ENCODE peak calls at places on chromosomes 7 and 10, in four cellular contexts. E is K562, F is GM12878, Q is HepG2. X is an unnamed sample.

GRCh38 chr10:122306282-122306681 is 35.2 kb downstream of the BTBD16 start:
- DNase-seq in E (no peak), F (no peak), Q (no peak), X (no peak)

GRCh38 chr7:47535033-47535703 is 46.7 kb downstream of the TNS3 start:
- DNase-seq in E (no peak), F (no peak), Q (peak), X (no peak)

GRCh38 chr7:867406-868188 is 8.8 kb upstream of the GET4 start:
- DNase-seq in E (no peak), F (no peak), Q (no peak), X (no peak)

GRCh38 chr7:100189061-100189460 is 11.3 kb downstream of the STAG3 start:
- DNase-seq in E (peak), F (no peak), Q (no peak), X (no peak)

GRCh38 chr10:2978111-2978510 is 89.2 kb upstream of the PFKP start:
- DNase-seq in E (peak), F (peak), Q (peak), X (peak)

GRCh38 chr10:33111652-33112051 is 153.6 kb upstream of the ITGB1 start:
- DNase-seq in E (no peak), F (no peak), Q (no peak), X (no peak)

GRCh38 chr7:148286150-148286549 is 304.4 kb upstream of the C7orf33 start:
- DNase-seq in E (peak), F (no peak), Q (peak), X (peak)

GRCh38 chr7:151185762-151186639 is 1.0 kb downstream of the ASB10 start:
- DNase-seq in E (no peak), F (no peak), Q (no peak), X (no peak)

GRCh38 chr10:56763090-56763489 is 402.0 kb upstream of the ZWINT start:
- DNase-seq in E (no peak), F (no peak), Q (no peak), X (no peak)

GRCh38 chr10:103395754-103396066 is 565 bp downstream of the ATP5MK start:
- DNase-seq in E (no peak), F (no peak), Q (no peak), X (no peak)

GRCh38 chr10:132702601-132703304 is 83.2 kb downstream of the NKX6-2 start:
- DNase-seq in E (no peak), F (no peak), Q (no peak), X (no peak)

GRCh38 chr7:131346885-131347592 is 19.4 kb downstream of the MKLN1 start:
- DNase-seq in E (no peak), F (no peak), Q (no peak), X (no peak)

GRCh38 chr10:60230892-60231291 is 158.8 kb downstream of the ANK3 start:
- DNase-seq in E (no peak), F (no peak), Q (no peak), X (no peak)

GRCh38 chr10:49001402-49001801 is 61.8 kb upstream of the LRRC18 start:
- DNase-seq in E (peak), F (no peak), Q (peak), X (peak)

GRCh38 chr7:46682841-46683624 is 762.0 kb upstream of the IGFBP3 start:
- DNase-seq in E (no peak), F (no peak), Q (no peak), X (no peak)

GRCh38 chr7:151085691-151086620 is at the start of gene AGAP3:
- DNase-seq in E (peak), F (no peak), Q (peak), X (peak)

GRCh38 chr7:156618078-156618790 is 22.3 kb upstream of the RNF32 start:
- DNase-seq in E (no peak), F (no peak), Q (no peak), X (no peak)

GRCh38 chr7:2111568-2111967 is 121.2 kb downstream of the MAD1L1 start:
- DNase-seq in E (no peak), F (no peak), Q (no peak), X (no peak)

GRCh38 chr10:78594938-78595645 is 473.7 kb upstream of the ZMIZ1 start:
- DNase-seq in E (no peak), F (no peak), Q (no peak), X (no peak)

GRCh38 chr10:14605231-14605925 is 169.3 kb downstream of the FAM107B start:
- DNase-seq in E (no peak), F (peak), Q (peak), X (no peak)

GRCh38 chr7:143049380-143049779 is 2.8 kb upstream of the OR6V1 start:
- DNase-seq in E (no peak), F (no peak), Q (no peak), X (no peak)

GRCh38 chr10:127293640-127294039 is 97.2 kb upstream of the INSYN2A start:
- DNase-seq in E (no peak), F (no peak), Q (no peak), X (no peak)

GRCh38 chr10:88893611-88894010 is 13.6 kb downstream of the STAMBPL1 start:
- DNase-seq in E (no peak), F (no peak), Q (no peak), X (no peak)

GRCh38 chr7:33842141-33842540 is 63.2 kb upstream of the BMPER start:
- DNase-seq in E (no peak), F (no peak), Q (no peak), X (no peak)

GRCh38 chr7:134755422-134756022 is 23.9 kb upstream of the CALD1 start:
- DNase-seq in E (no peak), F (no peak), Q (no peak), X (no peak)

GRCh38 chr7:30926323-30926722 is 14.7 kb downstream of the AQP1 start:
- DNase-seq in E (peak), F (no peak), Q (no peak), X (no peak)
- TF ChIP-seq FOXK2 in E (no peak), F (no peak), Q (no peak), X (no peak)

GRCh38 chr7:74338366-74339108 is 49.3 kb downstream of the CLIP2 start:
- DNase-seq in E (no peak), F (no peak), Q (no peak), X (no peak)
- TF ChIP-seq TARDBP in E (no peak), F (no peak), Q (no peak), X (no peak)

DNA sequence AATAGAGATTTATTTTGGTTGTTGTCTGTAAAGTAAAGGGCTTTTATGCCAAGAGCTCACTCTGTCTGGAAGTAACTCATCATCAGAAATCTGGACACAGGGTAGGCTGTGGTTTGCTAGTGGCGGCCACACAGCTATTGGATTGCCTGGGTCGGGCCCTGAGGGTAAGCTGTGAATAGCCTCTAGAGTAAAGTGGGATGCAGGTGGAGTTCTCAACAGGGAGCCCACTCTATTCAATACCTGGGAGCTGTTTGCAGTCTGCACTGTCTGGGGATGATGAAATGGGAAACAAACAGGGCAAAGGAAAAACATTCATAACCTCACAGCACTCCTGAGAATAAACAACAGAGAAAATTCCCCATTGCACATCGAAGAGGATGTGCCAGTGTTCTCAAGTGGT is 582.6 kb downstream of the CALN1 start:
- DNase-seq in E (no peak), F (no peak), Q (no peak), X (no peak)
- TF ChIP-seq FOXK2 in E (no peak), F (no peak), Q (no peak), X (no peak)

DNA sequence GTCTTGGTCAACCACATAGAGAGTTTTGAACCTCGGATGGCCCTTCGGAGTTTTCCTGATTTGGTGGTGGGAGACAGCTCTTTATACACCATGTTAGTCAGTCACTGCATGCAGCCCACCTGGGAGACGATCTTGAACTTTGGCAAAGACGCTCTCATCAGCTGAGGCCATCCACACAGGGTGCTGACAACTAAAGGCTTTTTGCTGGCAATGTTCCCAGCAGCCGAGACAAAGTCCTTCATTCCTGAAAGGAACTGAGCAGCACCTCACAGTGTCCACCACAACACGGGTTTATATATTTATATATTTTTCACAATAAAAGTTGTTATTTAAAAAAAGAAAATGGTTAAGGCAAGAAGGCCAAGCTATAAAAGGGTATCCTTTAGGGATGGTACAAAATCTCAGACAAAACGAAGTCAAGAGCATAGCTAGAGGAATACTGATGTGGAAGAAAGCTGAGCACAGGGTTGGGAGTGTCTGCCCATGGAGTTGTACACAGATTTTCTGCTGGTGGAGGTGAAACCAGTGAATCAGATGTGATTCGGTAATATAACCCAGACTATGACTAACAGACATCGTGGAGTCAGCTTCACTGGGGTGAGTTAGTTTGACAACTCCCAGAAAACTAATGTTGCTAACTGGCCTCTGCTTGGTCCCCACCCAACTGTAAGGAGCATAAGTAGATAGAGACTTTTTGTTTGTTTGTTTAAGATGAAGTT is 27.4 kb upstream of the CAPZA2 start:
- DNase-seq in E (no peak), F (no peak), Q (peak), X (no peak)
- TF ChIP-seq TARDBP in E (no peak), F (no peak), Q (no peak), X (no peak)

GRCh38 chr7:5574770-5575269 is 151.2 kb upstream of the TNRC18 start:
- DNase-seq in E (peak), F (no peak), Q (no peak), X (no peak)
- TF ChIP-seq FOXK2 in E (no peak), F (no peak), Q (no peak), X (no peak)

DNA sequence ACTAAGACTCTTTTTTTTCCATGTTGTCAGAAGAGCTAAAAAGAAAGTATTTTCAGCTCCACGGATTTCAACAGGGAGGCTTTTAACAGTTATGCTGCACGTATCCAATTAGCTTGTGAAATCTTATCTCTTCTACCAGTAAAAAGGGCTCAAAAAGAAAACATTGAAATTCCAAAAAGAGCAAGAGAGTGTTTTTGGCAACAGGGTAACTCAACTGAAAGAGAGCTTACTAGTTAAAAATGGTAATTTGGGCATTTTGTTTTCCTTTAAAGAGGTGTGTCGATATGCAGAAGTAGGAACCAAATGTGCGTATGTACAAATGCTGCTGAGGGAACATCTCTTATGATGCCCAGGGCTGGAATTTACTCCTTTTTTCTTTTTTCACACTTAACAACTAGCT is 292.8 kb downstream of the PRKG1 start:
- DNase-seq in E (no peak), F (no peak), Q (no peak), X (no peak)
- TF ChIP-seq TARDBP in E (no peak), F (no peak), Q (no peak), X (no peak)

GRCh38 chr10:25972631-25973030 is 38.6 kb downstream of the MYO3A start:
- DNase-seq in E (no peak), F (no peak), Q (no peak), X (no peak)

GRCh38 chr10:25965584-25965983 is 31.6 kb downstream of the MYO3A start:
- DNase-seq in E (no peak), F (no peak), Q (no peak), X (no peak)

GRCh38 chr10:25966846-25967245 is 32.8 kb downstream of the MYO3A start:
- DNase-seq in E (no peak), F (no peak), Q (no peak), X (no peak)
- TF ChIP-seq FOXK2 in E (no peak), F (no peak), Q (no peak), X (no peak)

GRCh38 chr7:106775975-106776607 is 89.0 kb upstream of the PIK3CG start:
- DNase-seq in E (no peak), F (no peak), Q (no peak), X (no peak)

GRCh38 chr7:106775552-106775936 is 89.5 kb upstream of the PIK3CG start:
- DNase-seq in E (peak), F (no peak), Q (no peak), X (no peak)

GRCh38 chr7:106773228-106773627 is 91.9 kb upstream of the PIK3CG start:
- DNase-seq in E (no peak), F (no peak), Q (no peak), X (no peak)

GRCh38 chr7:106774213-106774767 is 90.8 kb upstream of the PIK3CG start:
- DNase-seq in E (no peak), F (no peak), Q (no peak), X (no peak)

DNA sequence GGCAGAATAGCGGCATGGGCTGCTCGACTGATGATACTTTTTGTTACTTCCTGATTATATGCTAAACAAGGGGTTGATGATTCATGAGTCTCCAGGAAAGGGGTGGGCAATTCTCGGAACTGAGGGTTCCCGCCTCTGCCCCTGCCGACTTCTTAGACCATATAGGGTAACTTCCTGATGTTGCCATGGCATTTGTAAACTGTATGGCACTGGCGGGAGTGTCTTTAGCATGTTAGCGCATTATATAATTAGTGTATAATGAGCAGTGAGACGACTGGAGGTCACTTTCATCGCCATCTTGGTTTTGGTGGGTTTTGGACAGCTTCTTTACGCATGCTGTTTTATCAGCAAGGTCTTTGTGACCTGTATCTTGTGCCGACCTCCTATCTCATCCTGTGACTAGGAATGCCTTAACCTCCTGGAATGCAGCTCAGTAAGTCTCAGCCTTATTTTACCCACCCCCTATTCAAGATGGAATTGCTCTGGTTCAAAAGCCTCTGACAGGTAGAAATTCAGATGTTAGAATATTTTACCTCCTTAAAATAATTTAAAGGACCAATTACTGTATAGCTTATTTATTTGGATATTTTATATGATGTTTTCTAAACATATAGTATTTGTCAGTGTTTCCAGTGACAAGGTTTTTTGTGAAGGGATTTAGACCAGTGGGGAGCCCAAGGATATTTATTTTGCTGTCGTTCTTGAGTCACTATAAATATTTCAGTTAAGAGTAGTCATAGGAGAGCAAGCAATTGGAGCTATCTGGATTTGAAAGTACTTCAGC is 90.1 kb upstream of the PIK3CG start:
- DNase-seq in E (peak), F (no peak), Q (no peak), X (no peak)
- TF ChIP-seq TARDBP in E (no peak), F (no peak), Q (no peak), X (no peak)

DNA sequence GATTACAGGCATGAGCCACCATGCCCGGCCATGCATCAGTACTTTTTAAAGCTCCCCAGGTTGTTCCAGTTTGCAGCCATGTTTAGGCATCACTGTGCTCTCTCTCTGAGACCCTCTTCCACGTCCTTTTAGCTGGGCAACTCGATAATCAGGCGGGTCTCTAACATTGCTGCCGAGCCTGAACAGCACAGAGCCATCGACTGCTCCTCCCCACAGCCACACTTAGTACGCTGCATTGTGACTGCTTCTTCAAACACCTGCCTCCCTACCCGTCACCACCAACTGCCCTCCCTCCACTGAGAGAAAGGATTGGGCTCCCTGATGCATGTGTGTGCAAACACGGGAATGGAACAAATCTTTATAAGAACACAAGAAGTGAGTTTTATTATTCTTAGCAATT is 11.4 kb upstream of the TACR2 start:
- DNase-seq in E (no peak), F (no peak), Q (no peak), X (no peak)
- TF ChIP-seq FOXK2 in E (no peak), F (no peak), Q (no peak), X (no peak)

GRCh38 chr10:36489928-36490279 is 635.5 kb upstream of the ANKRD30A start:
- DNase-seq in E (no peak), F (no peak), Q (no peak), X (no peak)
- TF ChIP-seq TARDBP in E (no peak), F (no peak), Q (no peak), X (no peak)